ENCODE peak calls at places on chromosomes 12 and 14, in six cellular contexts. R is activated CD4-positive, alpha-beta T cell treated with anti-CD3 and anti-CD28 coated beads for 1 hour; N is adrenal gland; K is NCI-H1092; Z is mucosa of gallbladder; J is AG08395. B is an unnamed sample.

GRCh38 chr12:76916170-76916540 is 37.3 kb upstream of the CSRP2 start:
- DNase-seq in N (no peak), K (no peak), Z (no peak), R (no peak), J (no peak), B (peak; percentile 68)

GRCh38 chr12:88266851-88267360 is 124.8 kb downstream of the TMTC3 start:
- DNase-seq in J (peak; percentile 14), N (no peak), R (no peak), Z (no peak), K (no peak), B (no peak)

GRCh38 chr14:56998728-56999127 is 188.4 kb upstream of the OTX2 start:
- DNase-seq in Z (no peak), R (no peak), J (no peak), K (no peak), N (no peak), B (no peak)

GRCh38 chr12:89333564-89334252 is 18.6 kb downstream of the DUSP6 start:
- DNase-seq in K (no peak), R (no peak), Z (no peak), N (peak; percentile 18), J (no peak), B (no peak)

GRCh38 chr14:88299865-88300264 is 23.2 kb downstream of the KCNK10 start:
- DNase-seq in N (no peak), R (no peak), K (no peak), Z (no peak), J (no peak), B (no peak)

GRCh38 chr12:126518596-126519200 is 1453.5 kb downstream of the AACS start:
- DNase-seq in K (no peak), N (no peak), Z (no peak), R (no peak), J (no peak), B (peak; percentile 64)

GRCh38 chr14:21309956-21310355 is 30.1 kb downstream of the RPGRIP1 start:
- DNase-seq in K (no peak), R (no peak), J (no peak), N (no peak), Z (no peak), B (no peak)

GRCh38 chr14:31265701-31266398 is 58.3 kb upstream of the HECTD1 start:
- DNase-seq in K (no peak), Z (peak; percentile 46), J (peak; percentile 20), N (no peak), R (no peak), B (no peak)

GRCh38 chr12:95963104-95963503 is 20.0 kb downstream of the AMDHD1 start:
- DNase-seq in K (no peak), J (no peak), N (no peak), Z (no peak), R (no peak), B (no peak)

GRCh38 chr14:64654072-64654899 is 49.9 kb upstream of the PLEKHG3 start:
- DNase-seq in K (no peak), N (no peak), R (no peak), J (peak; percentile 72), Z (no peak), B (peak; percentile 100)

GRCh38 chr12:119044094-119044493 is 62.8 kb downstream of the SRRM4 start:
- DNase-seq in Z (no peak), K (no peak), N (no peak), J (no peak), R (no peak), B (no peak)